ENCODE peak calls at places on chromosome 1, in five cellular contexts. L is NCI-H2171, A is neural progenitor cell, F is right lobe of liver, B is NCI-H345. K is an unnamed sample.

GRCh38 chr1:70490153-70490552 is 79.1 kb downstream of the CTH start:
- DNase-seq in L (no peak), B (no peak), A (no peak), F (no peak), K (no peak)

GRCh38 chr1:182101415-182102041 is 40.0 kb upstream of the ZNF648 start:
- DNase-seq in F (no peak), A (peak; percentile 88), L (no peak), B (no peak), K (no peak)

GRCh38 chr1:114203722-114204121 is 50.1 kb upstream of the SYT6 start:
- DNase-seq in F (no peak), L (no peak), A (no peak), B (no peak), K (no peak)

GRCh38 chr1:38114231-38114630 is 67.6 kb upstream of the POU3F1 start:
- DNase-seq in B (no peak), A (no peak), F (peak; percentile 67), L (no peak), K (peak; percentile 83)

GRCh38 chr1:158019177-158019868 is 25.9 kb downstream of the KIRREL1 start:
- DNase-seq in F (no peak), B (no peak), A (peak; percentile 82), L (no peak), K (peak; percentile 26)

GRCh38 chr1:41540886-41541591 is 56.6 kb upstream of the EDN2 start:
- DNase-seq in A (peak; percentile 57), B (no peak), F (peak; percentile 45), L (no peak), K (no peak)

GRCh38 chr1:100955322-100955721 is 59.4 kb downstream of the SLC30A7 start:
- DNase-seq in L (no peak), A (peak; percentile 63), B (no peak), F (no peak), K (no peak)

GRCh38 chr1:177010246-177010825 is 154.2 kb downstream of the ASTN1 start:
- DNase-seq in B (no peak), A (no peak), L (no peak), F (no peak), K (no peak)

GRCh38 chr1:179939941-179940340 is 14.7 kb upstream of the CEP350 start:
- DNase-seq in L (no peak), F (no peak), B (no peak), A (no peak), K (no peak)

GRCh38 chr1:9882296-9882944 is 27.6 kb downstream of the CTNNBIP1 start:
- DNase-seq in A (no peak), B (no peak), F (no peak), L (no peak), K (no peak)

GRCh38 chr1:76176020-76176419 is 101.5 kb downstream of the ST6GALNAC3 start:
- DNase-seq in F (no peak), L (no peak), A (no peak), B (no peak), K (no peak)

GRCh38 chr1:204520834-204521709 is 4.9 kb downstream of the MDM4 start:
- DNase-seq in A (no peak), F (no peak), B (peak; percentile 26), L (peak; percentile 26), K (no peak)

GRCh38 chr1:209884665-209885117 is 53.3 kb upstream of the SYT14 start:
- DNase-seq in B (no peak), A (no peak), F (no peak), L (no peak), K (peak; percentile 72)

GRCh38 chr1:232416026-232416568 is 213.8 kb downstream of the SIPA1L2 start:
- DNase-seq in B (no peak), A (no peak), L (no peak), F (no peak), K (no peak)

GRCh38 chr1:246781212-246781611 is 57.0 kb downstream of the SCCPDH start:
- DNase-seq in B (no peak), L (no peak), F (no peak), A (no peak), K (no peak)